ENCODE peak calls at places on chromosomes 7 and 10, in four cellular contexts. C, F, T and E are unnamed samples.

GRCh38 chr10:83897626-83898025 is 241.7 kb upstream of the GHITM start:
- DNase-seq in C (no peak), T (no peak), F (no peak), E (no peak)

GRCh38 chr10:36608251-36608650 is 517.1 kb upstream of the ANKRD30A start:
- DNase-seq in C (no peak), F (no peak), T (no peak), E (no peak)

GRCh38 chr7:25967278-25968204 is 184.5 kb upstream of the NFE2L3 start:
- DNase-seq in F (no peak), T (no peak), C (no peak), E (no peak)

GRCh38 chr7:4830176-4830575 is 31.7 kb downstream of the PAPOLB start:
- DNase-seq in T (peak), F (peak), C (peak), E (no peak)

GRCh38 chr7:28078036-28078901 is 102.3 kb downstream of the JAZF1 start:
- DNase-seq in T (peak), F (peak), C (peak), E (no peak)

GRCh38 chr10:127195571-127196226 is 692 bp downstream of the INSYN2A start:
- DNase-seq in C (no peak), T (no peak), F (no peak), E (no peak)

GRCh38 chr7:142482899-142483658 is 225.2 kb upstream of the PRSS58 start:
- DNase-seq in T (peak), F (peak), C (no peak), E (peak)

GRCh38 chr10:121900443-121901174 is 27.2 kb downstream of the ATE1 start:
- DNase-seq in F (peak), C (no peak), T (peak), E (no peak)

GRCh38 chr7:45506059-45506458 is 68.1 kb upstream of the ADCY1 start:
- DNase-seq in F (no peak), C (no peak), T (no peak), E (no peak)

GRCh38 chr10:61217851-61218565 is 235.2 kb downstream of the TMEM26 start:
- DNase-seq in T (no peak), F (no peak), C (no peak), E (no peak)

GRCh38 chr7:2470204-2471021 is 5.8 kb downstream of the GRIFIN start:
- DNase-seq in C (no peak), T (no peak), F (no peak), E (no peak)

GRCh38 chr10:8137726-8138125 is 83.2 kb downstream of the GATA3 start:
- DNase-seq in T (peak), C (no peak), F (no peak), E (no peak)

GRCh38 chr10:79443338-79444242 is 1.8 kb downstream of the ZCCHC24 start:
- DNase-seq in T (no peak), C (no peak), F (no peak), E (no peak)

GRCh38 chr7:4683043-4683883 is 1.2 kb downstream of the FOXK1 start:
- DNase-seq in C (no peak), T (peak), F (no peak), E (no peak)

GRCh38 chr10:60425392-60426110 is 35.9 kb upstream of the ANK3 start:
- DNase-seq in C (no peak), T (no peak), F (no peak), E (no peak)